ENCODE peak calls at places on chromosomes 4 and X, in eight cellular contexts. Z is neural crest cell, H is pancreas, O is Peyer's patch, G is astrocyte, V is cardiac muscle cell, B is GM12878, Y is A549. L is an unnamed sample.

GRCh38 chrX:36983831-36984230 is 24.3 kb upstream of the FAM47C start:
- DNase-seq in Z (no peak), H (no peak), O (no peak), G (no peak), V (no peak), B (no peak), Y (no peak), L (no peak)

GRCh38 chr4:129145222-129145730 is 49.3 kb downstream of the C4orf33 start:
- DNase-seq in Z (no peak), H (no peak), O (no peak), G (no peak), V (no peak), B (no peak), Y (no peak), L (no peak)

GRCh38 chrX:75784689-75785491 is at the start of gene MAGEE2:
- DNase-seq in Z (no peak), H (peak; percentile 51), O (no peak), G (no peak), V (no peak), B (no peak), Y (no peak), L (no peak)

GRCh38 chr4:88659061-88659889 is 38.4 kb downstream of the NAP1L5 start:
- DNase-seq in Z (no peak), H (no peak), O (no peak), G (peak; percentile 62), V (peak; percentile 76), B (peak; percentile 9), Y (peak; percentile 64), L (peak; percentile 83)

GRCh38 chr4:101790521-101791188 is at the start of gene BANK1:
- DNase-seq in Z (peak; percentile 67), H (peak; percentile 75), O (peak; percentile 60), G (no peak), V (peak; percentile 54), B (peak; percentile 43), Y (peak; percentile 41), L (peak; percentile 31)

GRCh38 chr4:168197926-168198325 is 105.6 kb downstream of the ANXA10 start:
- DNase-seq in Z (no peak), H (no peak), O (no peak), G (peak; percentile 46), V (peak; percentile 7), B (no peak), Y (no peak), L (peak; percentile 34)

GRCh38 chrX:129958814-129959492 is 23.5 kb upstream of the BCORL1 start:
- DNase-seq in Z (no peak), H (no peak), O (no peak), G (no peak), V (no peak), B (no peak), Y (no peak), L (no peak)

GRCh38 chr4:152385551-152385950 is 150.3 kb downstream of the FBXW7 start:
- DNase-seq in Z (no peak), H (no peak), O (no peak), G (no peak), V (peak; percentile 24), B (no peak), Y (no peak), L (peak; percentile 37)

GRCh38 chrX:49876750-49877149 is 2.5 kb upstream of the USP27X start:
- DNase-seq in Z (no peak), H (no peak), O (no peak), G (no peak), V (peak; percentile 26), B (no peak), Y (peak; percentile 43), L (peak; percentile 42)

GRCh38 chr4:89055157-89056080 is 1.6 kb downstream of the FAM13A start:
- DNase-seq in Z (no peak), H (no peak), O (no peak), G (no peak), V (no peak), B (no peak), Y (no peak), L (no peak)

GRCh38 chrX:2764766-2765666 is 13.2 kb downstream of the XG start:
- DNase-seq in Z (no peak), H (no peak), O (no peak), G (no peak), V (no peak), B (no peak), Y (no peak), L (no peak)

GRCh38 chrX:46251755-46252154 is 293.5 kb downstream of the ZNF674 start:
- DNase-seq in Z (no peak), H (no peak), O (no peak), G (peak; percentile 51), V (peak; percentile 27), B (no peak), Y (peak; percentile 5), L (peak; percentile 13)

DNA sequence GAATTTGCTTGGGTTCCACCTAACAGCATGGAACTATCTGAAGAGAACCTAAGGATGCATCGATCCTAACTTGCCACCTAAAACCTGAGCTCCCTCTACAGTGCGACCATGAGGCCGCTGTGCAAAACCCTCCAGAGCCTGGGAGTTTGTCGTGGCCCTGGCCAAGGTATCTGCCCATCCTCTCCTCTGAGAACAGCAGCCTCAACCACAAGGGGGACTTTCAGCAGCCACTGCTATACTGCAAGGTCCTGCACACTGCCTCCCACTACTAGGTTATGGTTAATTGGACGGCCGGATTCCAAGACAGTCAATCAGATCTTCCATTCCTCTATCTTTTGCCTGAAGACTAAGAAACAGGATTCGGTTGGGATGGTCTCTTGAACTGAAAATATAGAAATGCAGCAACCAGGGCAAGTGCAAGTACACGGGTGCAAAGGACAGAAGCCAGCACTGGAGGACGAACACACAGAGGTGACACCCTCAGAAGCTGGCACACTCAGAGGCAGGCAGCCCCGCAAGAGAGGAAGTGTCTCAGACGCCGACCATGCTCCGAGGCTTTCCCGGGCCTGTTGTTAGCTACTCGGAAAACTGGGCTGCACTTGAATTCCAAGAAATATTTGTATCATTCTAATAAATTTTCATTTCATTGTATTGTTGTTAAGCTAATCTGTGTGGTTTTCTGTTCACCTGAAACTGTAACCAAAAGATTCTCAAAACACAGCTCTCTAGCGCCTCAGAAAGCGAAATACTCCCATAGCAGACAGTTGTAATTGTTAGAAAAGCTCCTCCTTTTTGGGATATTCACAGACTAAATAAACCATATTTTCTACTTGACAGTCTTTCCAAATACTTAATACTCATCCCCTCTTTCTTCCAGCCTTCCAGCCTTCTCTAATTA is 63.3 kb downstream of the AFAP1 start:
- DNase-seq in Z (peak; percentile 8), H (no peak), O (no peak), G (peak; percentile 74), V (peak; percentile 63), B (no peak), Y (peak; percentile 75), L (peak; percentile 70)
- TF ChIP-seq CTCF in Z (peak; percentile 39), H (no peak), O (peak; percentile 5), G (peak; percentile 37), V (peak; percentile 54), B (no peak), Y (peak; percentile 42), L (peak; percentile 56)

GRCh38 chrX:35016051-35016450 is 73.5 kb downstream of the FAM47B start:
- DNase-seq in Z (no peak), H (no peak), O (no peak), G (peak; percentile 7), V (no peak), B (no peak), Y (no peak), L (no peak)
- TF ChIP-seq CTCF in Z (no peak), H (no peak), O (no peak), G (no peak), V (no peak), B (no peak), Y (no peak), L (no peak)

GRCh38 chrX:133928365-133928764 is 57.0 kb downstream of the GPC3 start:
- DNase-seq in Z (no peak), H (no peak), O (no peak), G (no peak), V (no peak), B (no peak), Y (no peak), L (no peak)

GRCh38 chrX:133926099-133926498 is 59.3 kb downstream of the GPC3 start:
- DNase-seq in Z (no peak), H (no peak), O (no peak), G (no peak), V (no peak), B (no peak), Y (no peak), L (no peak)

GRCh38 chrX:133929836-133930464 is 55.4 kb downstream of the GPC3 start:
- DNase-seq in Z (no peak), H (no peak), O (no peak), G (no peak), V (no peak), B (no peak), Y (no peak), L (no peak)

GRCh38 chrX:133924548-133924947 is 60.8 kb downstream of the GPC3 start:
- DNase-seq in Z (no peak), H (no peak), O (no peak), G (no peak), V (no peak), B (no peak), Y (no peak), L (no peak)

DNA sequence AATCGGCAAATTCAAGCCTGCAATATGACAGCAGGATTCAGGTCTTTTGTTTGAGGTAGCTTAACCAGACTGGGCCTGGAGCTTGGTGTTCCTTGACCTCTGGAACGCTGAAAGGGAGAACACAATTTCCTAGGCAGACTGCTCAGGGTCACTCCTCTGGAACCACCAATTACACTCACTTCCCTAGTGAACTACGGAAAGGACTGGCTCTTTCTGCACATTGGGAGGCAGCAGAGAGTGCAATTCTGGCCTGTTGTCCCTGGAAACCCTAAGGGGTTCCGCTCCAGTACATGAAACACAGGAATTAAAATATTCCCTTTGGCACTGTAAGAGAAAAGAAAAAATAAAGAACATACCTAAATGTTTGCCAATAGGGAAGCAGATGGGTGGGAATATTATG is 58.6 kb downstream of the GPC3 start:
- DNase-seq in Z (no peak), H (no peak), O (no peak), G (no peak), V (no peak), B (no peak), Y (no peak), L (no peak)
- TF ChIP-seq CTCF in Z (no peak), H (no peak), O (no peak), G (no peak), V (no peak), B (no peak), Y (no peak), L (no peak)

GRCh38 chr4:114386637-114387233 is 211.9 kb upstream of the UGT8 start:
- DNase-seq in Z (peak; percentile 23), H (no peak), O (no peak), G (peak; percentile 32), V (peak; percentile 62), B (peak; percentile 5), Y (no peak), L (peak; percentile 70)
- TF ChIP-seq CTCF in Z (peak; percentile 95), H (no peak), O (peak; percentile 86), G (peak; percentile 67), V (peak; percentile 61), B (peak; percentile 49), Y (peak; percentile 77), L (peak; percentile 70)

GRCh38 chr4:4392501-4393183 is 5.7 kb downstream of the NSG1 start:
- DNase-seq in Z (no peak), H (no peak), O (no peak), G (no peak), V (peak; percentile 66), B (no peak), Y (no peak), L (peak; percentile 46)
- TF ChIP-seq CTCF in Z (no peak), H (no peak), O (no peak), G (no peak), V (no peak), B (no peak), Y (no peak), L (no peak)

L was measured in fibroblast of pulmonary artery.